ENCODE peak calls at places on chromosomes 12 and 14, in seven cellular contexts. C is suprapubic skin; Y is uterus; Z is GM23248; N is right cardiac atrium; T is CD8-positive, alpha-beta T cell; I is left ventricle myocardium inferior. L is an unnamed sample.

GRCh38 chr12:20382117-20382516 is 13.8 kb downstream of the PDE3A start:
- DNase-seq in C (no peak), Y (no peak), Z (no peak), N (no peak), T (no peak), I (no peak), L (no peak)

GRCh38 chr14:52124791-52125661 is 56.2 kb upstream of the NID2 start:
- DNase-seq in C (no peak), Y (no peak), Z (peak), N (no peak), T (no peak), I (no peak), L (no peak)

GRCh38 chr14:56587701-56588100 is 8.1 kb downstream of the TMEM260 start:
- DNase-seq in C (no peak), Y (no peak), Z (no peak), N (no peak), T (no peak), I (no peak), L (no peak)

GRCh38 chr14:102857444-102857843 is 65.0 kb upstream of the AMN start:
- DNase-seq in C (no peak), Y (no peak), Z (no peak), N (no peak), T (no peak), I (no peak), L (no peak)

GRCh38 chr14:78608998-78609787 is 439.0 kb downstream of the NRXN3 start:
- DNase-seq in C (no peak), Y (no peak), Z (no peak), N (no peak), T (no peak), I (no peak), L (no peak)

GRCh38 chr12:57726884-57727757 is 11.4 kb downstream of the AGAP2 start:
- DNase-seq in C (no peak), Y (no peak), Z (peak), N (peak), T (no peak), I (peak), L (no peak)

GRCh38 chr12:86950043-86950838 is 694.0 kb upstream of the MGAT4C start:
- DNase-seq in C (no peak), Y (no peak), Z (no peak), N (no peak), T (no peak), I (no peak), L (no peak)

GRCh38 chr12:57746025-57746424 is 1.2 kb downstream of the TSPAN31 start:
- DNase-seq in C (no peak), Y (no peak), Z (no peak), N (no peak), T (no peak), I (no peak), L (no peak)

GRCh38 chr12:66713984-66714383 is 35.1 kb upstream of the GRIP1 start:
- DNase-seq in C (no peak), Y (no peak), Z (no peak), N (no peak), T (no peak), I (no peak), L (no peak)

GRCh38 chr12:63042646-63043045 is 107.7 kb upstream of the PPM1H start:
- DNase-seq in C (no peak), Y (no peak), Z (peak), N (no peak), T (no peak), I (no peak), L (no peak)

GRCh38 chr12:118356809-118357326 is 15.8 kb downstream of the TAOK3 start:
- DNase-seq in C (no peak), Y (no peak), Z (peak), N (no peak), T (no peak), I (no peak), L (no peak)

GRCh38 chr12:52305921-52306705 is 14.8 kb upstream of the KRT81 start:
- DNase-seq in C (peak), Y (no peak), Z (no peak), N (no peak), T (no peak), I (no peak), L (no peak)

GRCh38 chr12:8499616-8500015 is 13.7 kb upstream of the CLEC4D start:
- DNase-seq in C (no peak), Y (no peak), Z (no peak), N (no peak), T (no peak), I (no peak), L (no peak)

GRCh38 chr14:50061664-50062437 is 54.5 kb downstream of the VCPKMT start:
- DNase-seq in C (no peak), Y (peak), Z (peak), N (no peak), T (peak), I (no peak), L (no peak)

GRCh38 chr14:63795532-63795931 is 57.3 kb upstream of the SYNE2 start:
- DNase-seq in C (no peak), Y (no peak), Z (peak), N (no peak), T (no peak), I (no peak), L (no peak)

GRCh38 chr12:57838594-57839302 is 7.8 kb downstream of the CTDSP2 start:
- DNase-seq in C (no peak), Y (no peak), Z (peak), N (no peak), T (no peak), I (no peak), L (no peak)

GRCh38 chr12:53652366-53652765 is 23.5 kb downstream of the ATP5MC2 start:
- DNase-seq in C (no peak), Y (no peak), Z (peak), N (no peak), T (no peak), I (no peak), L (no peak)

GRCh38 chr14:105737504-105738246 is 211.3 kb downstream of the TMEM121 start:
- DNase-seq in C (no peak), Y (no peak), Z (no peak), N (no peak), T (no peak), I (no peak), L (no peak)

GRCh38 chr12:126492181-126492580 is 1426.9 kb downstream of the AACS start:
- DNase-seq in C (no peak), Y (no peak), Z (no peak), N (no peak), T (no peak), I (no peak), L (no peak)

GRCh38 chr14:68392393-68393085 is 400.3 kb downstream of the ZFP36L1 start:
- DNase-seq in C (peak), Y (peak), Z (no peak), N (peak), T (no peak), I (peak), L (no peak)

GRCh38 chr14:105398726-105399440 is 545 bp downstream of the TEX22 start:
- DNase-seq in C (no peak), Y (no peak), Z (peak), N (peak), T (no peak), I (no peak), L (no peak)

GRCh38 chr14:105201928-105202513 is 20.9 kb upstream of the NUDT14 start:
- DNase-seq in C (no peak), Y (no peak), Z (no peak), N (peak), T (no peak), I (no peak), L (no peak)

GRCh38 chr12:120408771-120409170 is 29.1 kb upstream of the COX6A1 start:
- DNase-seq in C (no peak), Y (no peak), Z (no peak), N (no peak), T (no peak), I (no peak), L (no peak)

GRCh38 chr12:39145175-39145999 is 240.0 kb upstream of the CPNE8 start:
- DNase-seq in C (no peak), Y (peak), Z (peak), N (peak), T (no peak), I (peak), L (peak)

GRCh38 chr12:48045061-48045846 is 41.0 kb upstream of the COL2A1 start:
- DNase-seq in C (no peak), Y (no peak), Z (no peak), N (no peak), T (no peak), I (no peak), L (no peak)

GRCh38 chr14:37698840-37699777 is 103.7 kb downstream of the TTC6 start:
- DNase-seq in C (no peak), Y (no peak), Z (no peak), N (no peak), T (no peak), I (no peak), L (no peak)

GRCh38 chr12:27198036-27198435 is 46.0 kb upstream of the STK38L start:
- DNase-seq in C (no peak), Y (peak), Z (peak), N (peak), T (no peak), I (no peak), L (no peak)

GRCh38 chr14:95679995-95680735 is 6.1 kb upstream of the TCL1B start:
- DNase-seq in C (no peak), Y (no peak), Z (no peak), N (no peak), T (no peak), I (no peak), L (no peak)

DNA sequence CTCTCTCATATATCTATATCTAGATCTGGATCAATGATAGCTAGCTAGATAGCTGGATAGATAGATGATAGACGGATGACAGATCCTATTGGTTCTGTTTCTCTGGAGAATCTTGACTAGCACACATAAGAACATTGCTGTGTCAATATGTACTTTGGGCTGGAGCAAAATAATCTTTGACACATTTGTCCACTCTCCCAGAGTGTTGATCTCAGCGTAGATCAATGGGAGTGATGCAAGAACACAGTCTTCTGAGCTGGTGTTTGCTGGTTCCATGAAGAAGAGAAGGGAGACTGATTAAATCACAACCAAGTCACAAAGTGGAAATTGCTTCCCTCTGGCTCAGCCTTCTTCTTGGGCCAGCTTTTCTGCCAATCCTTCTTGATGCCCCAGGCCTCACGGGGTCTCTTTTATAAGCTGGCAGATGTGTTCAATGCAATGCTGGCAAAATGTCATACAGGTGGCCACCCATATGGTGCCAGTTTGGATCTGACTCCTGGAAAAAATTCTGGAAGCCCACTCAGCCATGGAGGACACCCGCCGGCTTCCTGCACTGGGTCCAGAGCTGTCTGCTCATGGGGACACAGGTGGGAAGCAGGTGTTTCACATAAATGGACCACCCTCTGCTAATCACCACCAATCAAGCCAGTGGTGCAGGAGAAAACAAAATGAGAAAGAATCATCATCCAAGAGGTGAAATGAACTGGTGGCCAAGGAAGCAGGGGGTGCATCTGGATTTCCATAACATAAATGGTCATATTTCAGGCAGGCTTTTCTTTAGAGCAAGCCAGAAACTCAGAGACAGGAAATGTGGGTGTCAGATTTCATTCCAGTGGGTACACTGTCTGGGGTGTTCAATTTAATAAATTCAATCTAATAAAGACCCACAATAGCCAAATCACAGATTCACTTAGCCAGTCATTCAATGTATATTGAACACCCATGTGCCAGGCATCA is 310.3 kb downstream of the DPF3 start:
- DNase-seq in C (no peak), Y (no peak), Z (no peak), N (no peak), T (no peak), I (no peak), L (no peak)
- H3K4me3 ChIP-seq in C (no peak), Y (no peak), Z (no peak), N (no peak), T (no peak), I (no peak), L (no peak)

GRCh38 chr14:101313268-101313667 is 248.0 kb upstream of the DIO3 start:
- DNase-seq in C (no peak), Y (no peak), Z (no peak), N (no peak), T (no peak), I (no peak), L (no peak)
- H3K4me3 ChIP-seq in C (no peak), Y (no peak), Z (no peak), N (no peak), T (no peak), I (no peak), L (no peak)

GRCh38 chr12:49961111-49961922 is at the start of gene AQP5:
- DNase-seq in C (no peak), Y (no peak), Z (peak), N (no peak), T (no peak), I (no peak), L (no peak)
- H3K4me3 ChIP-seq in C (peak), Y (no peak), Z (peak), N (peak), T (no peak), I (peak), L (peak)

GRCh38 chr14:54805521-54806322 is 96.9 kb downstream of the GCH1 start:
- DNase-seq in C (peak), Y (peak), Z (peak), N (peak), T (peak), I (peak), L (peak)
- H3K4me3 ChIP-seq in C (no peak), Y (no peak), Z (peak), N (no peak), T (no peak), I (peak), L (no peak)

GRCh38 chr14:24145700-24146621 is at the start of gene PSME2:
- DNase-seq in C (no peak), Y (no peak), Z (peak), N (no peak), T (no peak), I (no peak), L (no peak)

GRCh38 chr14:24146622-24146977 is 190 bp upstream of the PSME2 start:
- DNase-seq in C (peak), Y (peak), Z (peak), N (peak), T (peak), I (peak), L (peak)

GRCh38 chr14:24143511-24143910 is 2.1 kb upstream of the EMC9 start:
- DNase-seq in C (no peak), Y (no peak), Z (peak), N (no peak), T (no peak), I (no peak), L (no peak)

GRCh38 chr14:24145219-24145618 is 1.2 kb downstream of the PSME2 start:
- DNase-seq in C (no peak), Y (no peak), Z (no peak), N (no peak), T (no peak), I (no peak), L (no peak)

DNA sequence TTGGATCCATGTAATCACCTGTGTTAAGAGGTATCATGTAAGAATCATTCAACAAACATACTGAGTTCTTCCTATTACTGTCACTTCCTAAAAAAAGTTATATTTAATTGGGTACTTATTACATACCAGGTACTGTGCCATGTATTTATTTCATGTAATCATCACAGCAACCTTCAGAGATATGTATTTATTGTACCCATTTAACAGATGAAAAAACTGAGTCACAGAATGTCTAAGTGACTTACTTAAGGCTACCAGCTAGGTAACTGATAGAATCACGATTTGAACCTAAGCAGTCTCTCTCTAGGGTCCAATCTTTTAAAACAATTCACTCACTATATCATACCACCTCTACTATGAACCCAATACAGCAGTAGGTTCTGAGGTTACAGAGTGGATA is 2.0 kb downstream of the PSME2 start:
- DNase-seq in C (no peak), Y (no peak), Z (no peak), N (no peak), T (no peak), I (no peak), L (no peak)
- H3K4me3 ChIP-seq in C (no peak), Y (no peak), Z (no peak), N (no peak), T (no peak), I (no peak), L (no peak)

GRCh38 chr12:6632026-6632978 is 3.5 kb downstream of the LPAR5 start:
- DNase-seq in C (no peak), Y (no peak), Z (no peak), N (no peak), T (peak), I (no peak), L (no peak)

GRCh38 chr12:6639151-6639773 is 3.5 kb upstream of the LPAR5 start:
- DNase-seq in C (no peak), Y (no peak), Z (no peak), N (no peak), T (no peak), I (no peak), L (no peak)

GRCh38 chr12:6635375-6635855 is 344 bp downstream of the LPAR5 start:
- DNase-seq in C (no peak), Y (no peak), Z (peak), N (no peak), T (peak), I (no peak), L (no peak)

GRCh38 chr12:6638305-6638704 is 2.5 kb upstream of the LPAR5 start:
- DNase-seq in C (no peak), Y (no peak), Z (no peak), N (no peak), T (no peak), I (no peak), L (no peak)

GRCh38 chr12:6635856-6636521 is at the start of gene LPAR5:
- DNase-seq in C (peak), Y (no peak), Z (peak), N (peak), T (peak), I (no peak), L (no peak)
- H3K4me3 ChIP-seq in C (peak), Y (no peak), Z (no peak), N (no peak), T (peak), I (peak), L (no peak)

GRCh38 chr12:128969480-128970055 is 116.3 kb downstream of the GLT1D1 start:
- DNase-seq in C (no peak), Y (no peak), Z (no peak), N (no peak), T (no peak), I (no peak), L (no peak)
- H3K4me3 ChIP-seq in C (no peak), Y (no peak), Z (no peak), N (no peak), T (no peak), I (no peak), L (no peak)

GRCh38 chr12:100796616-100797015 is 2.0 kb downstream of the ANO4 start:
- DNase-seq in C (no peak), Y (no peak), Z (no peak), N (no peak), T (no peak), I (no peak), L (no peak)

GRCh38 chr12:100795193-100796179 is 910 bp downstream of the ANO4 start:
- DNase-seq in C (no peak), Y (no peak), Z (peak), N (no peak), T (no peak), I (no peak), L (no peak)

GRCh38 chr12:100793182-100793581 is 1.4 kb upstream of the ANO4 start:
- DNase-seq in C (no peak), Y (no peak), Z (peak), N (no peak), T (no peak), I (no peak), L (no peak)

GRCh38 chr12:100797246-100797645 is 2.7 kb downstream of the ANO4 start:
- DNase-seq in C (no peak), Y (no peak), Z (no peak), N (no peak), T (no peak), I (no peak), L (no peak)

GRCh38 chr12:100794441-100795192 is at the start of gene ANO4:
- DNase-seq in C (no peak), Y (no peak), Z (peak), N (no peak), T (no peak), I (no peak), L (no peak)
- H3K4me3 ChIP-seq in C (no peak), Y (no peak), Z (peak), N (no peak), T (no peak), I (no peak), L (peak)

GRCh38 chr12:114412825-114413749 is 7.1 kb upstream of the TBX5 start:
- DNase-seq in C (no peak), Y (no peak), Z (peak), N (no peak), T (no peak), I (no peak), L (no peak)
- H3K4me3 ChIP-seq in C (peak), Y (no peak), Z (peak), N (no peak), T (no peak), I (no peak), L (no peak)

GRCh38 chr12:14431990-14432389 is 66.5 kb downstream of the ATF7IP start:
- DNase-seq in C (no peak), Y (no peak), Z (no peak), N (no peak), T (no peak), I (no peak), L (no peak)

GRCh38 chr12:14430394-14430986 is 65.0 kb downstream of the ATF7IP start:
- DNase-seq in C (no peak), Y (no peak), Z (no peak), N (no peak), T (no peak), I (no peak), L (no peak)

DNA sequence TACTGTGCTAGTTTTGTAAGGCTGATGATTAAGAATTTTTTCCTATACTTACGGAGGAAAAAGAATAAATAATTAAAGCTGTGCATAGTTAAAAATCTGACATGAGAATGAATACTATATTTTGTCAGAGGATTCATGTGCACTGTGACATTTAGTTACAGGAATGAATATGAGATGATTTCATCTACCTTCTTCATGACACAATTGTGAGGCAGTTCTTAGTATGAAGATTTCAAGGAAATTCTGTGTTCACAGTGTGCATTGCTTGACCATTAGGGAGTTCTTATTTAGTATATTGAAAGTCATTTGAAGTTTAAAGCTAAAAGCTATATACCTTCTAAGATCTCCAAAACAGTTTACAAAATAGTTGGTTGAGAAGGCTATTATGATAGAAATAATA is 70.1 kb downstream of the ATF7IP start:
- DNase-seq in C (no peak), Y (no peak), Z (no peak), N (no peak), T (no peak), I (no peak), L (no peak)
- H3K4me3 ChIP-seq in C (no peak), Y (no peak), Z (no peak), N (no peak), T (no peak), I (no peak), L (no peak)